ENCODE peak calls at places on chromosomes 16 and 17, in nine cellular contexts. T is MM.1S, D is uterus, L is LNCaP clone FGC, G is astrocyte of the cerebellum, Z is body of pancreas, W is bronchial epithelial cell, N is GM23338, Q is fibroblast of lung. I is an unnamed sample.

GRCh38 chr16:86919073-86919472 is 340.7 kb downstream of the FOXL1 start:
- DNase-seq in L (no peak), D (no peak), G (no peak), T (no peak), Z (no peak), N (no peak), Q (no peak), W (no peak), I (no peak)

GRCh38 chr17:44778656-44779210 is 19.9 kb downstream of the ADAM11 start:
- DNase-seq in G (no peak), Q (no peak), Z (no peak), L (no peak), D (no peak), T (no peak), N (no peak), W (no peak), I (no peak)

GRCh38 chr16:64711026-64711425 is 410.8 kb downstream of the CDH11 start:
- DNase-seq in G (peak; percentile 87), D (no peak), Q (no peak), L (no peak), T (no peak), W (no peak), Z (no peak), N (no peak), I (no peak)

GRCh38 chr16:19505600-19506303 is 16.1 kb downstream of the GDE1 start:
- DNase-seq in W (no peak), L (no peak), N (no peak), Z (no peak), D (no peak), G (peak; percentile 87), Q (peak; percentile 74), T (no peak), I (no peak)

GRCh38 chr17:79754359-79754758 is 23.6 kb upstream of the CBX2 start:
- DNase-seq in T (no peak), N (no peak), L (no peak), D (no peak), Q (no peak), G (no peak), W (no peak), Z (no peak), I (no peak)

GRCh38 chr17:44992242-44992939 is 24.3 kb upstream of the C1QL1 start:
- DNase-seq in G (no peak), Q (no peak), W (no peak), L (no peak), Z (no peak), T (no peak), N (no peak), D (no peak), I (no peak)

GRCh38 chr17:16374129-16374528 is 6.8 kb upstream of the UBB start:
- DNase-seq in G (no peak), W (peak; percentile 86), Z (no peak), Q (peak; percentile 93), T (no peak), L (peak; percentile 58), D (no peak), N (no peak), I (no peak)

GRCh38 chr17:67491678-67492019 is 114.6 kb downstream of the PITPNC1 start:
- DNase-seq in W (no peak), T (no peak), Q (no peak), D (no peak), L (no peak), N (no peak), Z (peak; percentile 35), G (no peak), I (no peak)

GRCh38 chr16:1870365-1871082 is 1.4 kb downstream of the MEIOB start:
- DNase-seq in Z (no peak), T (no peak), D (no peak), G (peak; percentile 9), W (peak; percentile 95), Q (peak; percentile 38), L (no peak), N (no peak), I (no peak)

GRCh38 chr17:82865996-82866395 is 26.2 kb upstream of the ZNF750 start:
- DNase-seq in Q (no peak), D (no peak), W (peak; percentile 19), L (no peak), N (no peak), Z (no peak), T (no peak), G (no peak), I (no peak)

GRCh38 chr16:50246299-50247122 is 19.8 kb upstream of the ADCY7 start:
- DNase-seq in N (peak; percentile 66), Q (no peak), Z (no peak), G (no peak), D (no peak), T (no peak), L (no peak), W (no peak), I (no peak)

GRCh38 chr17:42508426-42509164 is 27.4 kb upstream of the NAGLU start:
- DNase-seq in L (no peak), Z (no peak), G (no peak), W (no peak), N (no peak), Q (no peak), T (no peak), D (no peak), I (no peak)

GRCh38 chr16:49559242-49559641 is 185.6 kb downstream of the C16orf78 start:
- DNase-seq in W (no peak), N (no peak), Z (no peak), Q (no peak), D (no peak), T (no peak), L (no peak), G (no peak), I (no peak)

GRCh38 chr17:64016974-64017373 is 3.5 kb downstream of the ICAM2 start:
- DNase-seq in N (no peak), G (no peak), D (no peak), Z (no peak), Q (no peak), T (no peak), W (no peak), L (no peak), I (no peak)

GRCh38 chr17:50270430-50271172 is 3.7 kb upstream of the TMEM92 start:
- DNase-seq in W (no peak), D (peak; percentile 75), G (no peak), Q (peak; percentile 82), N (peak; percentile 38), L (no peak), T (no peak), Z (no peak), I (no peak)

GRCh38 chr17:50271173-50271750 is 3.0 kb upstream of the TMEM92 start:
- DNase-seq in Q (peak; percentile 30), L (no peak), D (peak; percentile 28), W (no peak), G (no peak), Z (no peak), T (no peak), N (no peak), I (no peak)

GRCh38 chr17:50273654-50274040 is 619 bp upstream of the TMEM92 start:
- DNase-seq in Z (no peak), T (no peak), N (no peak), W (no peak), Q (no peak), D (peak; percentile 25), L (no peak), G (no peak), I (no peak)

GRCh38 chr17:50272711-50273653 is 1.3 kb upstream of the TMEM92 start:
- DNase-seq in G (no peak), D (peak; percentile 65), T (peak; percentile 39), N (peak; percentile 83), Q (peak; percentile 60), L (no peak), W (no peak), Z (peak; percentile 51), I (no peak)

DNA sequence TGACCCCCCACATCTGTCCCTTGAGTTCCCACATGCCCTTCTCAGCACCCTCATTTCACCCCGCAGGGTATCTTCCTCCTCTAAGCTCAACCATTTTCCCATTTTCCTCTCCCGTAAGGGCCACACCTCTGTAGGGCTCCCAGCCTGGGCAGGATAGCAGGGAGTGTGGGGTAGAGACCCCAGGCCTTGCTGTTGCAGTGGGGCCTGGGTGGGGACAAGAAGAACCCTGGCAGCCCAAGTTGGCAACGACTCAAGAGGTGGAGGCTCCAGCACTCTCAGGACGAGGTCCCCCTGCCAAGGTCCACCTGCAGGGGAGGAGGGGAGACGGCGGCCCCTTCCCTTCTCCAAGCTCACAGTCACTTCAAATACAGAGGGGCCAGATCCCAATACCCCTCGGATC is 2.0 kb upstream of the TMEM92 start:
- DNase-seq in G (no peak), N (no peak), D (peak; percentile 45), T (no peak), W (no peak), Q (no peak), Z (no peak), L (no peak), I (no peak)
- H3K4me3 ChIP-seq in G (peak overlapping the region; percentile 46), N (peak overlapping the region; percentile 55), D (peak overlapping the region; percentile 61), T (no peak overlapping the region), W (no peak overlapping the region), Q (peak overlapping the region; percentile 31), Z (no peak overlapping the region), L (no peak overlapping the region), I (no peak overlapping the region)

GRCh38 chr17:65830356-65830755 is 268.9 kb upstream of the AXIN2 start:
- DNase-seq in G (no peak), Z (no peak), D (no peak), L (no peak), T (no peak), W (no peak), Q (no peak), N (no peak), I (no peak)
- TF ChIP-seq CTCF in G (no peak), Z (no peak), D (no peak), L (no peak), T (no peak), W (no peak), Q (no peak), N (no peak), I (no peak)

DNA sequence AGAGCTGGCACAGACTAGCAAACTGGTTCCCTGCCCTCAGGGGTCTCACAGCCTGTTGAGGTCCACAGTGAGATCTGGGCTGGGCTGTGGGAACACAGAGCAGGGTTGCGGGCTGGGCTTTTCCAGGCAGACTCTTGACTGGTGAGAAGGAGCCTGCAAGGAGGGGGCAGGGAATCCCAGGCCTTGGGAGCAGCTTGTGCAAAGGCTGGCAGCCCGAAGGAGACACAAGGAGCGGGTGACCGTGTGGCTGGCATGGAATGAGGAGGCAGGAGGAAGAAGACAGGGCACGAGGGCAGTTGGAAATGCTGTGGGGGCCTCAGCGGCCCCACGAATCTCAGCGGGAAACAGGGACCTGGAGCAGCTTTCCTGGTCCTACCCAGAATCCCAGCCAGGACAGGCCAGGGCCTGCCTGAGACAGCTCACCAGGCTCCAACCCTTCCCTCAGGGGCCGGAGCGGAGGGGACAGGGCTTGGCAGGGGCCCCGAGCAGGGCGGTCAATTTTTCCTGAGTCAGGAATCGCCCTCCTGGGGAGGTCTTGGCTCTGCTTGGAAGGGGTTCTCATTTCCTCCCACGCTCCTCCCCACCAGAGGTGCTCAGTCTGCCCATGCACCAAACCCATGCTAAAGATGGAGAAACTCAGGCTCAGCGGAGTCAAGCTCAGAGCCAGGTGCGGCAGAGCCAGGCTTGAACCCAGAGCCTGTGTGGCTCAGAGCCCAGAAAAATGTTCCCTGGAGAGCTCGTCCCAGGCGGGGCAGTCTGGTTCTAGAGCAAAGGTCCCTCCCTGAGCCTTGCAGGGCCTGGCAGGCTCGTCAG is 9.2 kb upstream of the SNN start:
- DNase-seq in Z (no peak), N (peak; percentile 35), L (no peak), D (no peak), T (no peak), W (peak; percentile 87), G (peak; percentile 42), Q (peak; percentile 30), I (no peak)
- H3K4me3 ChIP-seq in Z (no peak overlapping the region), N (no peak overlapping the region), L (no peak overlapping the region), D (no peak overlapping the region), T (no peak overlapping the region), W (no peak overlapping the region), G (no peak overlapping the region), Q (no peak overlapping the region), I (no peak overlapping the region)

GRCh38 chr17:76940293-76940692 is 72.1 kb downstream of the MGAT5B start:
- DNase-seq in Q (no peak), W (no peak), L (no peak), N (peak; percentile 86), Z (no peak), D (no peak), G (no peak), T (no peak), I (no peak)
- TF ChIP-seq CTCF in Q (no peak), W (no peak), L (no peak), N (no peak), Z (no peak), D (no peak), G (no peak), T (no peak), I (no peak)